ENCODE peak calls at places on chromosomes 5 and 9, in six cellular contexts. One of them, this sample, is unnamed.
A peak's percentile ranks its signal among the peaks of the same experiment; 100 is the strongest.

GRCh38 chr9:70549926-70550325 is 135.5 kb upstream of the KLF9 start:
- DNase-seq in HEK293T: no peak
- DNase-seq in GM12878: no peak
- DNase-seq in HepG2: no peak
- DNase-seq in K562: no peak
- DNase-seq in A549: no peak
- DNase-seq in this sample: no peak

GRCh38 chr5:96377597-96377996 is 55.5 kb downstream of the PCSK1 start:
- DNase-seq in HepG2: no peak
- DNase-seq in GM12878: no peak
- DNase-seq in HEK293T: no peak
- DNase-seq in A549: no peak
- DNase-seq in K562: no peak
- DNase-seq in this sample: no peak

GRCh38 chr9:102514541-102514940 is 480.6 kb upstream of the CYLC2 start:
- DNase-seq in HepG2: no peak
- DNase-seq in A549: no peak
- DNase-seq in K562: no peak
- DNase-seq in GM12878: no peak
- DNase-seq in HEK293T: no peak
- DNase-seq in this sample: no peak

GRCh38 chr5:11050596-11051304 is 289.7 kb upstream of the DAP start:
- DNase-seq in A549: no peak
- DNase-seq in GM12878: no peak
- DNase-seq in HepG2: no peak
- DNase-seq in K562: no peak
- DNase-seq in HEK293T: no peak
- DNase-seq in this sample: peak; percentile 2

GRCh38 chr5:142540774-142541466 is 145.0 kb downstream of the FGF1 start:
- DNase-seq in GM12878: no peak
- DNase-seq in HepG2: no peak
- DNase-seq in HEK293T: no peak
- DNase-seq in K562: no peak
- DNase-seq in A549: no peak
- DNase-seq in this sample: peak; percentile 74

GRCh38 chr5:141822134-141822533 is 56.1 kb downstream of the PCDH1 start:
- DNase-seq in GM12878: no peak
- DNase-seq in A549: no peak
- DNase-seq in HEK293T: no peak
- DNase-seq in HepG2: no peak
- DNase-seq in K562: no peak
- DNase-seq in this sample: peak; percentile 50

GRCh38 chr9:88458716-88459115 is 70.5 kb downstream of the SPIN1 start:
- DNase-seq in K562: no peak
- DNase-seq in GM12878: no peak
- DNase-seq in HEK293T: no peak
- DNase-seq in A549: no peak
- DNase-seq in HepG2: no peak
- DNase-seq in this sample: peak; percentile 75

GRCh38 chr5:27491047-27491446 is 452.7 kb upstream of the CDH9 start:
- DNase-seq in HepG2: no peak
- DNase-seq in HEK293T: no peak
- DNase-seq in A549: no peak
- DNase-seq in K562: no peak
- DNase-seq in GM12878: no peak
- DNase-seq in this sample: no peak

GRCh38 chr9:126902160-126902559 is 12.4 kb upstream of the RALGPS1 start:
- DNase-seq in K562: no peak
- DNase-seq in HepG2: no peak
- DNase-seq in GM12878: no peak
- DNase-seq in HEK293T: no peak
- DNase-seq in A549: no peak
- DNase-seq in this sample: no peak

GRCh38 chr5:146165469-146165868 is 17.0 kb downstream of the LARS1 start:
- DNase-seq in GM12878: no peak
- DNase-seq in K562: no peak
- DNase-seq in HepG2: no peak
- DNase-seq in A549: no peak
- DNase-seq in HEK293T: no peak
- DNase-seq in this sample: peak; percentile 2

GRCh38 chr5:131381011-131381410 is 117.2 kb downstream of the CDC42SE2 start:
- DNase-seq in GM12878: no peak
- DNase-seq in A549: no peak
- DNase-seq in HepG2: no peak
- DNase-seq in HEK293T: no peak
- DNase-seq in K562: no peak
- DNase-seq in this sample: peak; percentile 25

GRCh38 chr5:22938373-22938772 is 85.2 kb upstream of the CDH12 start:
- DNase-seq in HEK293T: no peak
- DNase-seq in HepG2: no peak
- DNase-seq in A549: no peak
- DNase-seq in K562: no peak
- DNase-seq in GM12878: no peak
- DNase-seq in this sample: no peak

DNA sequence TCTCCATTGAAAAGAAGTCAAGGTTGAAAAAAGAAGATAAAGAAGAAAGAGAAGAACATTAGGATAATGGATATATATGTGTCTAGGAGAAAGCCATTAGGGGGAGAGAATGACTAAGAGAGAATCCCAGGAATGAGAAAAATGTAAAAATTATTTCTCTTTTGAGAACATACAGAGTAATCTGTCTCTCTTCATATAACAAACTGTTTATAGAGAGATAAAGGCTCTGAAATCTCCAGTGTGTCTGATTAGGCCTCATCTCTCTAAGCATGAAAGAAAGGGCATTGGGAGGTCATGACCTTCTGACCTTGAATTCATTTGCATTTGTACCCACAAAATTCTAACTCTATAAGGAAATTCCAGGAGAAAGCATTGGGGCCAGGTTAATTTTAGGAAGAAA is 3.5 kb upstream of the MPDZ start:
- DNase-seq in HEK293T: no peak
- DNase-seq in A549: no peak
- DNase-seq in K562: no peak
- DNase-seq in HepG2: no peak
- DNase-seq in GM12878: no peak
- DNase-seq in this sample: peak; percentile 42
- TF ChIP-seq BHLHE40 in HEK293T: no peak
- TF ChIP-seq BHLHE40 in A549: no peak
- TF ChIP-seq BHLHE40 in K562: no peak
- TF ChIP-seq BHLHE40 in HepG2: no peak
- TF ChIP-seq BHLHE40 in GM12878: no peak
- TF ChIP-seq BHLHE40 in this sample: no peak

DNA sequence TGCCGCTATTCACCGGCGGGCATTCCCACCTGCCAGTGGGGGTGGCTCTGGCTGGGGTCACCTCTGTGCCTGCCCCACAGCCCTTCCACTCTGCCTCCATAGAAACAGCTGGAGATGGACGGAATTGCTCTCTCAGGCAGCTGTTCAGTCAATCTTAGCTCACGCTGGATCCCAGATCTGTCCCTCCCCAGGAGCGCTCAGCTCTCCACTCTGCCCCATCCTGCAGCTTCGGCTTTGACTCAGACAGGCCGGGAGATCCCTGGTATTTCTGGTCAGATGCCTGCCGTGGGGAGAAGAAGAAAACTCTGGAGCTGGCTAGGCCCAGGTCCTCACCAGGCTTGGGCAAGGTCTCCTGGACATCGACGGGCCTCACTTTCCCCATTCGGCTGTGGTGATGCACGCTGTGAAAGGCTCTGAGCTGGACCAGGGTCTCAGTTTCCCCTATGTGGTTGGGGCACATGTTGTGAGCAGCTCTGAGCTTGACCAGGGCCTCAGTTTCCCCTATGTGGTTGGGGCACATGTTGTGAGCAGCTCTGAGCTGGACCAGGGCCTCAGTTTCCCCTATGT is 7.6 kb upstream of the SLC9A3 start:
- DNase-seq in K562: no peak
- DNase-seq in GM12878: no peak
- DNase-seq in A549: no peak
- DNase-seq in HEK293T: no peak
- DNase-seq in HepG2: no peak
- DNase-seq in this sample: no peak
- TF ChIP-seq BHLHE40 in K562: no peak
- TF ChIP-seq BHLHE40 in GM12878: no peak
- TF ChIP-seq BHLHE40 in A549: no peak
- TF ChIP-seq BHLHE40 in HEK293T: no peak
- TF ChIP-seq BHLHE40 in HepG2: no peak
- TF ChIP-seq BHLHE40 in this sample: no peak

DNA sequence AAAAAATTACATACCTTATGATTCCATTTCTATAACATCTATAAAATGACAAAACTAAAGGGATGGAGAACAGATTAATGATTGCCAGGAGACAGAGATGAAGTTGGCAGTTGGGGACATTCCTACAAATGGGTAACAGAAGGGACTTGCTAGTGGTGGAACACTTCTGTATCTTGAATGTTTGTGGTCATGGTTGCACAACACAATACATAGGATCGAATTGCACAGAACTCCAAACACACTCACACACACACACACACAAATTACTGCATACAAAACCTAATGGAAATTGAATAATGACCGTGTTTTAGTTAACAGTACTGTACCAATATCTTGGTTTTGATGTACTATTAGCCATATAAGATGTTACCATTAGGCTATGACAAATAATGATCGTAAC is 330.7 kb upstream of the POU5F2 start:
- DNase-seq in A549: no peak
- DNase-seq in HEK293T: no peak
- DNase-seq in HepG2: no peak
- DNase-seq in K562: no peak
- DNase-seq in GM12878: no peak
- DNase-seq in this sample: peak; percentile 22
- TF ChIP-seq BHLHE40 in A549: no peak
- TF ChIP-seq BHLHE40 in HEK293T: no peak
- TF ChIP-seq BHLHE40 in HepG2: no peak
- TF ChIP-seq BHLHE40 in K562: no peak
- TF ChIP-seq BHLHE40 in GM12878: no peak
- TF ChIP-seq BHLHE40 in this sample: no peak

GRCh38 chr5:134184155-134185135 is 7.7 kb upstream of the SKP1 start:
- DNase-seq in K562: peak; percentile 83
- DNase-seq in HEK293T: peak; percentile 69
- DNase-seq in HepG2: peak; percentile 62
- DNase-seq in A549: peak; percentile 87
- DNase-seq in GM12878: peak; percentile 16
- DNase-seq in this sample: peak; percentile 56
- TF ChIP-seq BHLHE40 in K562: no peak
- TF ChIP-seq BHLHE40 in HEK293T: no peak
- TF ChIP-seq BHLHE40 in HepG2: peak; percentile 5
- TF ChIP-seq BHLHE40 in A549: no peak
- TF ChIP-seq BHLHE40 in GM12878: no peak
- TF ChIP-seq BHLHE40 in this sample: no peak

DNA sequence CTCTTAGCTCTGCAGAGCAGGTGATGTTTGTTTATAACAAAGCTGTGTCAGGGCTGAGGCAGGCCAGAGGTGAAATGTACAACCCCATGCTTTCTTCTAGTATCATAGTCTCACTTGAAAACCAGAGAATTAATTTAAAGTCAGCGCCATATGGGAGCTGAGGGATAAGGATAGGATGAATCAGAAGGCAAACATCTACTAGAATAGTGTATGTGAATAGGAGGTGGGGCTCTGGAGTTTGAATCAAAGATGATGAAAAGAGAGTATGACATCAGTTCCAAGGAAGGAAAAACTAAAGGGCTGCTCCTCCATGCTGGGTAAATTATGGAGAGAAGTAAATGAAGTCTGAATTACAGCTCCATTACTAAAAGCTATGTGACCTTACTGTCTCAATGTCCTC is 441.5 kb downstream of the RASEF start:
- DNase-seq in A549: no peak
- DNase-seq in HepG2: no peak
- DNase-seq in HEK293T: no peak
- DNase-seq in GM12878: no peak
- DNase-seq in K562: no peak
- DNase-seq in this sample: peak; percentile 58
- TF ChIP-seq BHLHE40 in A549: no peak
- TF ChIP-seq BHLHE40 in HepG2: no peak
- TF ChIP-seq BHLHE40 in HEK293T: no peak
- TF ChIP-seq BHLHE40 in GM12878: no peak
- TF ChIP-seq BHLHE40 in K562: no peak
- TF ChIP-seq BHLHE40 in this sample: no peak

GRCh38 chr5:76733049-76733417 is 17.1 kb downstream of the F2R start:
- DNase-seq in GM12878: peak; percentile 96
- DNase-seq in A549: no peak
- DNase-seq in K562: no peak
- DNase-seq in HepG2: no peak
- DNase-seq in HEK293T: no peak
- DNase-seq in this sample: no peak
- TF ChIP-seq BHLHE40 in GM12878: peak; percentile 89
- TF ChIP-seq BHLHE40 in A549: no peak
- TF ChIP-seq BHLHE40 in K562: no peak
- TF ChIP-seq BHLHE40 in HepG2: no peak
- TF ChIP-seq BHLHE40 in HEK293T: no peak
- TF ChIP-seq BHLHE40 in this sample: no peak

DNA sequence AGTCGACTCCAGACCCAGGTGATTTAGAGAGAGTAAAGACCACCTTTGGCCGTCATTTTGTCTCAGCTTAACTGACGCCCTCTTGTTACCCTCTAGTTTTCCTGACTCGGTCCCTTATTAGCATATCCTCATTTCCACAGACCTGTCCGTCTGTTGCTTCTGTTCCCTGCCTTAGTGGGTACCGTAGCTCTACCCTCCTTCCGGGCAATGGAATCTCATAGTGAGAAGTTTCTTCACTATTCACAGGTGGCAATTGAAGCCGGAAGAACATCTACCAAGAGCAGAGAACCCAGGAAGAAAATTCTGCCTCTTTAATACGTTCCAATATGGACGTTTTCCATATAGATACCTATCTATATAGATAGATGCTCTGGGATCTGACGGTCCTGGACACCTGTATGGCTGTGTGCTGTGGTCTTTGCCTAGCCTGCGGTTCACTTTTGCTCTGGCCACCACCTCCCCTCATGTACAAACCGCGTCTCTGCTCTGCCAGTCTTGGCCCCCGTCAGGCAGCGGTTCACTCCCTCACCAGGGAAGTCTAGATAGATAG is 652 bp upstream of the TMEM161B start:
- DNase-seq in HepG2: peak; percentile 6
- DNase-seq in HEK293T: peak; percentile 10
- DNase-seq in GM12878: peak; percentile 12
- DNase-seq in A549: peak; percentile 3
- DNase-seq in K562: no peak
- DNase-seq in this sample: peak; percentile 16
- TF ChIP-seq BHLHE40 in HepG2: no peak
- TF ChIP-seq BHLHE40 in HEK293T: no peak
- TF ChIP-seq BHLHE40 in GM12878: no peak
- TF ChIP-seq BHLHE40 in A549: no peak
- TF ChIP-seq BHLHE40 in K562: no peak
- TF ChIP-seq BHLHE40 in this sample: no peak